ENCODE peak calls at places on chromosomes 7 and 10, in four cellular contexts. One of them, this sample, is unnamed.

GRCh38 chr10:96851281-96851680 is 19.2 kb downstream of the LCOR start:
- ATAC-seq in pancreas: no peak
- ATAC-seq in sciatic nerve: no peak
- ATAC-seq in foreskin keratinocyte: no peak
- ATAC-seq in this sample: no peak

GRCh38 chr7:7719235-7719634 is 828 bp upstream of the RPA3 start:
- ATAC-seq in pancreas: peak
- ATAC-seq in sciatic nerve: peak
- ATAC-seq in foreskin keratinocyte: peak
- ATAC-seq in this sample: peak

GRCh38 chr7:70384891-70385290 is 747.1 kb upstream of the GALNT17 start:
- ATAC-seq in foreskin keratinocyte: peak
- ATAC-seq in pancreas: no peak
- ATAC-seq in sciatic nerve: no peak
- ATAC-seq in this sample: peak

GRCh38 chr10:78406648-78407008 is 373.0 kb downstream of the RPS24 start:
- ATAC-seq in pancreas: peak
- ATAC-seq in foreskin keratinocyte: no peak
- ATAC-seq in sciatic nerve: no peak
- ATAC-seq in this sample: no peak

GRCh38 chr7:96314402-96315108 is 7.3 kb downstream of the SLC25A13 start:
- ATAC-seq in foreskin keratinocyte: peak
- ATAC-seq in sciatic nerve: no peak
- ATAC-seq in pancreas: no peak
- ATAC-seq in this sample: peak

GRCh38 chr7:124460555-124460954 is 305.0 kb downstream of the GPR37 start:
- ATAC-seq in sciatic nerve: no peak
- ATAC-seq in foreskin keratinocyte: no peak
- ATAC-seq in pancreas: no peak
- ATAC-seq in this sample: no peak

GRCh38 chr7:13874783-13875182 is 114.7 kb downstream of the ETV1 start:
- ATAC-seq in sciatic nerve: peak
- ATAC-seq in pancreas: peak
- ATAC-seq in foreskin keratinocyte: no peak
- ATAC-seq in this sample: no peak

GRCh38 chr7:121531175-121532070 is 135.3 kb upstream of the FAM3C start:
- ATAC-seq in pancreas: no peak
- ATAC-seq in foreskin keratinocyte: peak
- ATAC-seq in sciatic nerve: no peak
- ATAC-seq in this sample: peak

GRCh38 chr7:45387837-45388236 is 186.3 kb upstream of the ADCY1 start:
- ATAC-seq in sciatic nerve: no peak
- ATAC-seq in pancreas: no peak
- ATAC-seq in foreskin keratinocyte: no peak
- ATAC-seq in this sample: no peak

GRCh38 chr10:80461208-80462183 is 7.4 kb downstream of the TSPAN14 start:
- ATAC-seq in foreskin keratinocyte: peak
- ATAC-seq in sciatic nerve: no peak
- ATAC-seq in pancreas: peak
- ATAC-seq in this sample: peak

GRCh38 chr7:121244120-121244865 is 84.5 kb upstream of the WNT16 start:
- ATAC-seq in foreskin keratinocyte: no peak
- ATAC-seq in sciatic nerve: no peak
- ATAC-seq in pancreas: peak
- ATAC-seq in this sample: no peak

GRCh38 chr7:54904130-54904529 is 114.7 kb upstream of the EGFR start:
- ATAC-seq in pancreas: peak
- ATAC-seq in sciatic nerve: peak
- ATAC-seq in foreskin keratinocyte: no peak
- ATAC-seq in this sample: no peak

GRCh38 chr10:80150172-80150571 is 17.6 kb downstream of the PLAC9 start:
- ATAC-seq in foreskin keratinocyte: no peak
- ATAC-seq in pancreas: no peak
- ATAC-seq in sciatic nerve: no peak
- ATAC-seq in this sample: no peak

This sample was measured in esophagus mucosa.